ENCODE peak calls at places on chromosomes 12 and 14, in eight cellular contexts. Q is neural crest cell; J is stimulated activated CD8-positive, alpha-beta memory T cell treated with anti-CD3 and anti-CD28 coated beads, Interleukin-12 subunit alpha, Interleukin-12 subunit beta, amount 100 ng/mL, for 4 hours; U is T-cell; D is stimulated activated CD4-positive, alpha-beta T cell treated with anti-CD3 and anti-CD28 coated beads, Interleukin-2, amount 100 ng/mL, for 24 hours; N is kidney glomerular epithelial cell; C is Daoy; X is NCI-H1694. T is an unnamed sample.

GRCh38 chr12:66375560-66375959 is 73.3 kb downstream of the HELB start:
- DNase-seq in Q (no peak), J (no peak), U (no peak), D (no peak), N (no peak), C (no peak), X (no peak), T (no peak)

GRCh38 chr12:24948452-24948815 is 467 bp downstream of the BCAT1 start:
- DNase-seq in Q (peak; percentile 19), J (no peak), U (no peak), D (peak; percentile 46), N (peak; percentile 34), C (peak; percentile 52), X (peak; percentile 19), T (peak; percentile 40)

GRCh38 chr14:39050389-39050788 is 52.6 kb downstream of the SEC23A start:
- DNase-seq in Q (no peak), J (no peak), U (no peak), D (no peak), N (peak; percentile 82), C (peak; percentile 72), X (no peak), T (no peak)

GRCh38 chr14:77808250-77808649 is 8.3 kb downstream of the ADCK1 start:
- DNase-seq in Q (no peak), J (no peak), U (no peak), D (no peak), N (no peak), C (no peak), X (no peak), T (no peak)

GRCh38 chr14:59969319-59969718 is 49.4 kb downstream of the LRRC9 start:
- DNase-seq in Q (no peak), J (no peak), U (no peak), D (no peak), N (no peak), C (peak; percentile 8), X (no peak), T (no peak)

GRCh38 chr12:65232490-65233077 is 45.9 kb upstream of the MSRB3 start:
- DNase-seq in Q (no peak), J (no peak), U (no peak), D (no peak), N (peak; percentile 11), C (no peak), X (no peak), T (peak; percentile 6)

GRCh38 chr12:356276-356988 is 32.7 kb downstream of the KDM5A start:
- DNase-seq in Q (no peak), J (no peak), U (no peak), D (no peak), N (no peak), C (peak; percentile 12), X (no peak), T (no peak)

GRCh38 chr14:61608245-61609142 is 86.8 kb upstream of the HIF1A start:
- DNase-seq in Q (no peak), J (no peak), U (no peak), D (no peak), N (no peak), C (peak; percentile 67), X (peak; percentile 77), T (no peak)

GRCh38 chr12:127515941-127516340 is 751.0 kb upstream of the TMEM132C start:
- DNase-seq in Q (no peak), J (no peak), U (no peak), D (no peak), N (no peak), C (no peak), X (no peak), T (no peak)

GRCh38 chr12:50055831-50056628 is 1.4 kb upstream of the ASIC1 start:
- DNase-seq in Q (peak; percentile 41), J (peak; percentile 27), U (peak; percentile 57), D (peak; percentile 71), N (peak; percentile 29), C (peak; percentile 67), X (peak; percentile 32), T (peak; percentile 87)

GRCh38 chr12:128133321-128134050 is 133.5 kb upstream of the TMEM132C start:
- DNase-seq in Q (no peak), J (no peak), U (no peak), D (no peak), N (no peak), C (no peak), X (no peak), T (no peak)

GRCh38 chr12:65155784-65156183 is 13.6 kb upstream of the LEMD3 start:
- DNase-seq in Q (no peak), J (no peak), U (no peak), D (no peak), N (no peak), C (no peak), X (no peak), T (no peak)

GRCh38 chr14:38098074-38098846 is 109.4 kb upstream of the SSTR1 start:
- DNase-seq in Q (no peak), J (no peak), U (no peak), D (no peak), N (peak; percentile 59), C (no peak), X (no peak), T (no peak)

GRCh38 chr12:1398673-1399072 is 195.7 kb downstream of the FBXL14 start:
- DNase-seq in Q (no peak), J (no peak), U (no peak), D (no peak), N (no peak), C (peak; percentile 13), X (no peak), T (no peak)

GRCh38 chr14:99177876-99178630 is 93.9 kb downstream of the BCL11B start:
- DNase-seq in Q (no peak), J (no peak), U (peak; percentile 2), D (peak; percentile 15), N (no peak), C (no peak), X (no peak), T (no peak)

GRCh38 chr12:21583587-21583986 is 21.1 kb downstream of the GYS2 start:
- DNase-seq in Q (no peak), J (no peak), U (no peak), D (no peak), N (no peak), C (no peak), X (no peak), T (no peak)

GRCh38 chr14:59337151-59337611 is 128.0 kb downstream of the GPR135 start:
- DNase-seq in Q (no peak), J (no peak), U (no peak), D (no peak), N (peak; percentile 28), C (no peak), X (no peak), T (no peak)

GRCh38 chr14:23953464-23954278 is at the start of gene DHRS4:
- DNase-seq in Q (peak; percentile 78), J (peak; percentile 54), U (peak; percentile 81), D (peak; percentile 85), N (peak; percentile 81), C (peak; percentile 93), X (peak; percentile 75), T (peak; percentile 78)

GRCh38 chr12:108635997-108636808 is 2.5 kb upstream of the SELPLG start:
- DNase-seq in Q (no peak), J (no peak), U (no peak), D (no peak), N (no peak), C (no peak), X (no peak), T (no peak)

GRCh38 chr14:77570706-77571293 is 45.6 kb downstream of the SPTLC2 start:
- DNase-seq in Q (no peak), J (no peak), U (no peak), D (no peak), N (no peak), C (no peak), X (no peak), T (no peak)

GRCh38 chr12:27554421-27555186 is 30.6 kb downstream of the PPFIBP1 start:
- DNase-seq in Q (no peak), J (no peak), U (no peak), D (no peak), N (peak; percentile 45), C (peak; percentile 65), X (no peak), T (no peak)

GRCh38 chr14:103155013-103155412 is 31.8 kb downstream of the TNFAIP2 start:
- DNase-seq in Q (no peak), J (no peak), U (no peak), D (no peak), N (peak; percentile 66), C (no peak), X (no peak), T (peak; percentile 64)

GRCh38 chr12:117143008-117143532 is 43.9 kb upstream of the TESC start:
- DNase-seq in Q (no peak), J (no peak), U (no peak), D (no peak), N (peak; percentile 74), C (no peak), X (no peak), T (peak; percentile 50)

GRCh38 chr12:122139266-122139665 is 34.8 kb downstream of the IL31 start:
- DNase-seq in Q (no peak), J (no peak), U (no peak), D (no peak), N (no peak), C (no peak), X (no peak), T (no peak)

GRCh38 chr12:131770120-131770519 is 58.1 kb upstream of the MMP17 start:
- DNase-seq in Q (no peak), J (no peak), U (no peak), D (no peak), N (no peak), C (no peak), X (no peak), T (no peak)

GRCh38 chr12:26845057-26845666 is 12.2 kb upstream of the ITPR2 start:
- DNase-seq in Q (peak; percentile 64), J (no peak), U (peak; percentile 13), D (no peak), N (peak; percentile 23), C (peak; percentile 60), X (peak; percentile 59), T (peak; percentile 45)

GRCh38 chr14:95635051-95635450 is 51.2 kb upstream of the TCL1B start:
- DNase-seq in Q (no peak), J (no peak), U (no peak), D (no peak), N (no peak), C (no peak), X (no peak), T (no peak)

GRCh38 chr12:45310627-45310968 is 94.7 kb downstream of the ANO6 start:
- DNase-seq in Q (no peak), J (no peak), U (no peak), D (no peak), N (no peak), C (no peak), X (no peak), T (no peak)

GRCh38 chr12:70366581-70367267 is 634 bp downstream of the KCNMB4 start:
- DNase-seq in Q (peak; percentile 41), J (peak; percentile 44), U (peak; percentile 68), D (peak; percentile 55), N (no peak), C (peak; percentile 63), X (no peak), T (peak; percentile 51)

GRCh38 chr14:84555493-84555892 is 974.5 kb upstream of the FLRT2 start:
- DNase-seq in Q (no peak), J (no peak), U (no peak), D (no peak), N (no peak), C (no peak), X (no peak), T (no peak)

GRCh38 chr14:21066882-21067502 is 3.1 kb upstream of the ARHGEF40 start:
- DNase-seq in Q (no peak), J (no peak), U (no peak), D (no peak), N (no peak), C (no peak), X (peak; percentile 31), T (peak; percentile 57)

GRCh38 chr14:93954516-93954830 is 21.9 kb downstream of the ASB2 start:
- DNase-seq in Q (no peak), J (no peak), U (no peak), D (no peak), N (no peak), C (no peak), X (no peak), T (no peak)

GRCh38 chr12:122185494-122186082 is 2.7 kb downstream of the LRRC43 start:
- DNase-seq in Q (no peak), J (no peak), U (no peak), D (no peak), N (no peak), C (no peak), X (no peak), T (no peak)

GRCh38 chr14:82724296-82724695 is 1190.6 kb upstream of the SEL1L start:
- DNase-seq in Q (no peak), J (no peak), U (no peak), D (no peak), N (no peak), C (no peak), X (no peak), T (no peak)